ENCODE peak calls at places on chromosomes 13 and 19, in nine cellular contexts. M is H9; F is frontal cortex; H is left cardiac atrium; N is stimulated activated CD8-positive, alpha-beta memory T cell treated with anti-CD3 and anti-CD28 coated beads, Interleukin-4, amount 100 ng/mL, for 1 hour; O is activated T-helper 9 cell treated with anti-CD3 and anti-CD28 coated beads, Interleukin-2, amount 50 U/mL, for 16 hours; J is nephron progenitor cell; V is T-helper 1 cell; E is aorta. T is an unnamed sample.

GRCh38 chr19:12187625-12188024 is 24.7 kb downstream of the ZNF136 start:
- DNase-seq in M (no peak), F (no peak), H (no peak), N (no peak), O (no peak), J (no peak), V (no peak), E (no peak), T (no peak)

GRCh38 chr13:111165189-111165588 is 50.1 kb downstream of the ARHGEF7 start:
- DNase-seq in M (no peak), F (no peak), H (no peak), N (no peak), O (no peak), J (no peak), V (no peak), E (no peak), T (no peak)

GRCh38 chr19:35868172-35868822 is at the start of gene APLP1:
- DNase-seq in M (peak; percentile 73), F (peak; percentile 81), H (peak; percentile 84), N (no peak), O (peak; percentile 62), J (peak; percentile 89), V (peak; percentile 50), E (peak; percentile 92), T (peak; percentile 75)

GRCh38 chr19:56538761-56539263 is at the start of gene ZFP28:
- DNase-seq in M (peak; percentile 80), F (peak; percentile 88), H (peak; percentile 87), N (no peak), O (no peak), J (peak; percentile 75), V (peak; percentile 13), E (peak; percentile 92), T (peak; percentile 84)

GRCh38 chr19:1213391-1214286 is 8.1 kb downstream of the STK11 start:
- DNase-seq in M (no peak), F (no peak), H (peak; percentile 76), N (no peak), O (no peak), J (peak; percentile 48), V (no peak), E (peak; percentile 91), T (peak; percentile 38)

GRCh38 chr19:1424182-1424955 is 13.8 kb upstream of the RPS15 start:
- DNase-seq in M (no peak), F (no peak), H (no peak), N (no peak), O (no peak), J (peak; percentile 59), V (no peak), E (no peak), T (no peak)

GRCh38 chr13:27372896-27373295 is 51.5 kb upstream of the GTF3A start:
- DNase-seq in M (no peak), F (no peak), H (no peak), N (no peak), O (no peak), J (peak; percentile 26), V (no peak), E (no peak), T (no peak)

GRCh38 chr13:26896986-26897668 is 136.5 kb upstream of the GPR12 start:
- DNase-seq in M (no peak), F (no peak), H (no peak), N (no peak), O (no peak), J (no peak), V (no peak), E (no peak), T (no peak)

GRCh38 chr19:54947381-54947780 is at the start of gene NLRP7:
- DNase-seq in M (peak; percentile 51), F (no peak), H (no peak), N (no peak), O (no peak), J (no peak), V (no peak), E (no peak), T (no peak)

GRCh38 chr19:55301459-55302331 is 17.9 kb downstream of the BRSK1 start:
- DNase-seq in M (peak; percentile 88), F (peak; percentile 92), H (peak; percentile 92), N (peak; percentile 94), O (peak; percentile 88), J (peak; percentile 98), V (peak; percentile 88), E (peak; percentile 97), T (peak; percentile 89)

GRCh38 chr19:19315444-19315843 is 4.9 kb downstream of the SUGP1 start:
- DNase-seq in M (no peak), F (no peak), H (no peak), N (no peak), O (no peak), J (no peak), V (no peak), E (no peak), T (no peak)

GRCh38 chr19:49850221-49850486 is 805 bp upstream of the PTOV1 start:
- DNase-seq in M (no peak), F (no peak), H (no peak), N (no peak), O (no peak), J (no peak), V (no peak), E (no peak), T (no peak)

GRCh38 chr13:94710881-94711560 is 1.3 kb downstream of the SOX21 start:
- DNase-seq in M (peak; percentile 64), F (no peak), H (no peak), N (no peak), O (no peak), J (peak; percentile 60), V (no peak), E (no peak), T (no peak)